ENCODE peak calls at places on chromosome 11, in nine cellular contexts. One of them, this sample, is unnamed.
A peak's percentile ranks its signal among the peaks of the same experiment; 100 is the strongest.

GRCh38 chr11:129804012-129804411 is 11.6 kb upstream of the TMEM45B start:
- DNase-seq in tibial nerve: no peak
- DNase-seq in heart left ventricle: no peak
- DNase-seq in nephron progenitor cell: no peak
- DNase-seq in MM.1S: no peak
- DNase-seq in testis: no peak
- DNase-seq in cardiac fibroblast: no peak
- DNase-seq in colonic mucosa: no peak
- DNase-seq in brain microvascular endothelial cell: no peak
- DNase-seq in this sample: no peak

GRCh38 chr11:102139081-102139498 is 28.8 kb downstream of the YAP1 start:
- DNase-seq in tibial nerve: no peak
- DNase-seq in heart left ventricle: no peak
- DNase-seq in nephron progenitor cell: no peak
- DNase-seq in MM.1S: no peak
- DNase-seq in testis: no peak
- DNase-seq in cardiac fibroblast: peak; percentile 88
- DNase-seq in colonic mucosa: no peak
- DNase-seq in brain microvascular endothelial cell: peak; percentile 74
- DNase-seq in this sample: no peak

GRCh38 chr11:104164028-104164520 is at the start of gene PDGFD:
- DNase-seq in tibial nerve: peak; percentile 21
- DNase-seq in heart left ventricle: peak; percentile 77
- DNase-seq in nephron progenitor cell: peak; percentile 85
- DNase-seq in MM.1S: peak; percentile 75
- DNase-seq in testis: peak; percentile 70
- DNase-seq in cardiac fibroblast: peak; percentile 64
- DNase-seq in colonic mucosa: peak; percentile 34
- DNase-seq in brain microvascular endothelial cell: peak; percentile 41
- DNase-seq in this sample: peak; percentile 46

GRCh38 chr11:27933992-27934829 is 173.7 kb downstream of the KIF18A start:
- DNase-seq in tibial nerve: no peak
- DNase-seq in heart left ventricle: no peak
- DNase-seq in nephron progenitor cell: peak; percentile 4
- DNase-seq in MM.1S: no peak
- DNase-seq in testis: no peak
- DNase-seq in cardiac fibroblast: peak; percentile 90
- DNase-seq in colonic mucosa: no peak
- DNase-seq in brain microvascular endothelial cell: peak; percentile 91
- DNase-seq in this sample: no peak

GRCh38 chr11:25211635-25212251 is 714.9 kb downstream of the LUZP2 start:
- DNase-seq in tibial nerve: no peak
- DNase-seq in heart left ventricle: no peak
- DNase-seq in nephron progenitor cell: no peak
- DNase-seq in MM.1S: no peak
- DNase-seq in testis: no peak
- DNase-seq in cardiac fibroblast: no peak
- DNase-seq in colonic mucosa: no peak
- DNase-seq in brain microvascular endothelial cell: no peak
- DNase-seq in this sample: no peak

GRCh38 chr11:46338988-46339666 is 8.1 kb upstream of the DGKZ start:
- DNase-seq in tibial nerve: no peak
- DNase-seq in heart left ventricle: no peak
- DNase-seq in nephron progenitor cell: peak; percentile 50
- DNase-seq in MM.1S: no peak
- DNase-seq in testis: no peak
- DNase-seq in cardiac fibroblast: no peak
- DNase-seq in colonic mucosa: no peak
- DNase-seq in brain microvascular endothelial cell: no peak
- DNase-seq in this sample: no peak

GRCh38 chr11:113237261-113237660 is 77.1 kb upstream of the TTC12 start:
- DNase-seq in tibial nerve: no peak
- DNase-seq in heart left ventricle: no peak
- DNase-seq in nephron progenitor cell: no peak
- DNase-seq in MM.1S: no peak
- DNase-seq in testis: no peak
- DNase-seq in cardiac fibroblast: no peak
- DNase-seq in colonic mucosa: no peak
- DNase-seq in brain microvascular endothelial cell: no peak
- DNase-seq in this sample: no peak

GRCh38 chr11:86473991-86474833 is 99.5 kb downstream of the CCDC81 start:
- DNase-seq in tibial nerve: no peak
- DNase-seq in heart left ventricle: peak; percentile 72
- DNase-seq in nephron progenitor cell: no peak
- DNase-seq in MM.1S: no peak
- DNase-seq in testis: no peak
- DNase-seq in cardiac fibroblast: peak; percentile 43
- DNase-seq in colonic mucosa: no peak
- DNase-seq in brain microvascular endothelial cell: no peak
- DNase-seq in this sample: no peak

GRCh38 chr11:10351768-10352641 is 47.1 kb downstream of the ADM start:
- DNase-seq in tibial nerve: no peak
- DNase-seq in heart left ventricle: peak; percentile 58
- DNase-seq in nephron progenitor cell: no peak
- DNase-seq in MM.1S: no peak
- DNase-seq in testis: no peak
- DNase-seq in cardiac fibroblast: peak; percentile 97
- DNase-seq in colonic mucosa: peak; percentile 57
- DNase-seq in brain microvascular endothelial cell: peak; percentile 91
- DNase-seq in this sample: no peak

GRCh38 chr11:128874406-128874805 is 7.3 kb upstream of the KCNJ1 start:
- DNase-seq in tibial nerve: no peak
- DNase-seq in heart left ventricle: no peak
- DNase-seq in nephron progenitor cell: no peak
- DNase-seq in MM.1S: no peak
- DNase-seq in testis: no peak
- DNase-seq in cardiac fibroblast: peak; percentile 35
- DNase-seq in colonic mucosa: no peak
- DNase-seq in brain microvascular endothelial cell: no peak
- DNase-seq in this sample: no peak

GRCh38 chr11:102226702-102227101 is 90.6 kb upstream of the BIRC3 start:
- DNase-seq in tibial nerve: no peak
- DNase-seq in heart left ventricle: no peak
- DNase-seq in nephron progenitor cell: no peak
- DNase-seq in MM.1S: no peak
- DNase-seq in testis: no peak
- DNase-seq in cardiac fibroblast: peak; percentile 77
- DNase-seq in colonic mucosa: no peak
- DNase-seq in brain microvascular endothelial cell: peak; percentile 83
- DNase-seq in this sample: no peak

GRCh38 chr11:37115963-37116362 is 517.9 kb upstream of the RAG2 start:
- DNase-seq in tibial nerve: no peak
- DNase-seq in heart left ventricle: no peak
- DNase-seq in nephron progenitor cell: no peak
- DNase-seq in MM.1S: peak; percentile 7
- DNase-seq in testis: no peak
- DNase-seq in cardiac fibroblast: no peak
- DNase-seq in colonic mucosa: no peak
- DNase-seq in brain microvascular endothelial cell: no peak
- DNase-seq in this sample: no peak

GRCh38 chr11:20161923-20162322 is 1.6 kb upstream of the DBX1 start:
- DNase-seq in tibial nerve: no peak
- DNase-seq in heart left ventricle: no peak
- DNase-seq in nephron progenitor cell: no peak
- DNase-seq in MM.1S: no peak
- DNase-seq in testis: no peak
- DNase-seq in cardiac fibroblast: no peak
- DNase-seq in colonic mucosa: no peak
- DNase-seq in brain microvascular endothelial cell: no peak
- DNase-seq in this sample: no peak

GRCh38 chr11:129930306-129930705 is 34.9 kb upstream of the NFRKB start:
- DNase-seq in tibial nerve: no peak
- DNase-seq in heart left ventricle: no peak
- DNase-seq in nephron progenitor cell: no peak
- DNase-seq in MM.1S: no peak
- DNase-seq in testis: no peak
- DNase-seq in cardiac fibroblast: no peak
- DNase-seq in colonic mucosa: no peak
- DNase-seq in brain microvascular endothelial cell: peak; percentile 11
- DNase-seq in this sample: no peak

GRCh38 chr11:47378011-47378835 is at the start of gene SPI1:
- DNase-seq in tibial nerve: no peak
- DNase-seq in heart left ventricle: peak; percentile 83
- DNase-seq in nephron progenitor cell: peak; percentile 46
- DNase-seq in MM.1S: peak; percentile 19
- DNase-seq in testis: peak; percentile 47
- DNase-seq in cardiac fibroblast: no peak
- DNase-seq in colonic mucosa: peak; percentile 49
- DNase-seq in brain microvascular endothelial cell: no peak
- DNase-seq in this sample: peak; percentile 44

GRCh38 chr11:72581067-72581466 is 93.2 kb downstream of the PDE2A start:
- DNase-seq in tibial nerve: no peak
- DNase-seq in heart left ventricle: peak; percentile 14
- DNase-seq in nephron progenitor cell: no peak
- DNase-seq in MM.1S: no peak
- DNase-seq in testis: no peak
- DNase-seq in cardiac fibroblast: no peak
- DNase-seq in colonic mucosa: no peak
- DNase-seq in brain microvascular endothelial cell: no peak
- DNase-seq in this sample: no peak

GRCh38 chr11:20640401-20640800 is 29.0 kb upstream of the NELL1 start:
- DNase-seq in tibial nerve: no peak
- DNase-seq in heart left ventricle: no peak
- DNase-seq in nephron progenitor cell: no peak
- DNase-seq in MM.1S: no peak
- DNase-seq in testis: no peak
- DNase-seq in cardiac fibroblast: no peak
- DNase-seq in colonic mucosa: no peak
- DNase-seq in brain microvascular endothelial cell: no peak
- DNase-seq in this sample: no peak

GRCh38 chr11:108530426-108530825 is 32.2 kb upstream of the POGLUT3 start:
- DNase-seq in tibial nerve: no peak
- DNase-seq in heart left ventricle: no peak
- DNase-seq in nephron progenitor cell: no peak
- DNase-seq in MM.1S: no peak
- DNase-seq in testis: no peak
- DNase-seq in cardiac fibroblast: no peak
- DNase-seq in colonic mucosa: no peak
- DNase-seq in brain microvascular endothelial cell: no peak
- DNase-seq in this sample: no peak

GRCh38 chr11:72703281-72704008 is 29.2 kb upstream of the PDE2A start:
- DNase-seq in tibial nerve: peak; percentile 74
- DNase-seq in heart left ventricle: peak; percentile 84
- DNase-seq in nephron progenitor cell: peak; percentile 65
- DNase-seq in MM.1S: no peak
- DNase-seq in testis: peak; percentile 79
- DNase-seq in cardiac fibroblast: peak; percentile 57
- DNase-seq in colonic mucosa: peak; percentile 36
- DNase-seq in brain microvascular endothelial cell: peak; percentile 43
- DNase-seq in this sample: no peak

GRCh38 chr11:67271548-67272284 is 5.4 kb downstream of the GRK2 start:
- DNase-seq in tibial nerve: peak; percentile 15
- DNase-seq in heart left ventricle: peak; percentile 73
- DNase-seq in nephron progenitor cell: no peak
- DNase-seq in MM.1S: no peak
- DNase-seq in testis: no peak
- DNase-seq in cardiac fibroblast: no peak
- DNase-seq in colonic mucosa: no peak
- DNase-seq in brain microvascular endothelial cell: no peak
- DNase-seq in this sample: peak; percentile 90

GRCh38 chr11:69129053-69129452 is 26.7 kb upstream of the SMIM38 start:
- DNase-seq in tibial nerve: no peak
- DNase-seq in heart left ventricle: no peak
- DNase-seq in nephron progenitor cell: no peak
- DNase-seq in MM.1S: no peak
- DNase-seq in testis: no peak
- DNase-seq in cardiac fibroblast: no peak
- DNase-seq in colonic mucosa: no peak
- DNase-seq in brain microvascular endothelial cell: no peak
- DNase-seq in this sample: no peak

GRCh38 chr11:13939952-13940610 is 22.4 kb upstream of the SPON1 start:
- DNase-seq in tibial nerve: no peak
- DNase-seq in heart left ventricle: no peak
- DNase-seq in nephron progenitor cell: peak; percentile 55
- DNase-seq in MM.1S: no peak
- DNase-seq in testis: no peak
- DNase-seq in cardiac fibroblast: no peak
- DNase-seq in colonic mucosa: no peak
- DNase-seq in brain microvascular endothelial cell: no peak
- DNase-seq in this sample: no peak

GRCh38 chr11:61148016-61148640 is 13.1 kb downstream of the VPS37C start:
- DNase-seq in tibial nerve: no peak
- DNase-seq in heart left ventricle: peak; percentile 16
- DNase-seq in nephron progenitor cell: no peak
- DNase-seq in MM.1S: no peak
- DNase-seq in testis: no peak
- DNase-seq in cardiac fibroblast: no peak
- DNase-seq in colonic mucosa: no peak
- DNase-seq in brain microvascular endothelial cell: no peak
- DNase-seq in this sample: no peak

GRCh38 chr11:1226226-1226961 is 3.5 kb downstream of the MUC5B start:
- DNase-seq in tibial nerve: no peak
- DNase-seq in heart left ventricle: peak; percentile 60
- DNase-seq in nephron progenitor cell: peak; percentile 38
- DNase-seq in MM.1S: no peak
- DNase-seq in testis: no peak
- DNase-seq in cardiac fibroblast: no peak
- DNase-seq in colonic mucosa: peak; percentile 23
- DNase-seq in brain microvascular endothelial cell: no peak
- DNase-seq in this sample: no peak
- TF ChIP-seq CTCF in tibial nerve: no peak
- TF ChIP-seq CTCF in heart left ventricle: no peak
- TF ChIP-seq CTCF in nephron progenitor cell: no peak
- TF ChIP-seq CTCF in MM.1S: peak; percentile 13
- TF ChIP-seq CTCF in testis: no peak
- TF ChIP-seq CTCF in cardiac fibroblast: no peak
- TF ChIP-seq CTCF in colonic mucosa: no peak
- TF ChIP-seq CTCF in brain microvascular endothelial cell: no peak
- TF ChIP-seq CTCF in this sample: no peak

GRCh38 chr11:5204787-5205186 is 4.3 kb upstream of the OR51V1 start:
- DNase-seq in tibial nerve: no peak
- DNase-seq in heart left ventricle: no peak
- DNase-seq in nephron progenitor cell: no peak
- DNase-seq in MM.1S: peak; percentile 76
- DNase-seq in testis: no peak
- DNase-seq in cardiac fibroblast: peak; percentile 84
- DNase-seq in colonic mucosa: no peak
- DNase-seq in brain microvascular endothelial cell: peak; percentile 69
- DNase-seq in this sample: no peak
- TF ChIP-seq CTCF in tibial nerve: no peak
- TF ChIP-seq CTCF in heart left ventricle: peak; percentile 29
- TF ChIP-seq CTCF in nephron progenitor cell: peak; percentile 60
- TF ChIP-seq CTCF in MM.1S: peak; percentile 67
- TF ChIP-seq CTCF in testis: no peak
- TF ChIP-seq CTCF in cardiac fibroblast: peak; percentile 58
- TF ChIP-seq CTCF in colonic mucosa: no peak
- TF ChIP-seq CTCF in brain microvascular endothelial cell: peak; percentile 62
- TF ChIP-seq CTCF in this sample: peak; percentile 23

GRCh38 chr11:133243832-133244231 is 288.5 kb downstream of the OPCML start:
- DNase-seq in tibial nerve: no peak
- DNase-seq in heart left ventricle: no peak
- DNase-seq in nephron progenitor cell: no peak
- DNase-seq in MM.1S: no peak
- DNase-seq in testis: no peak
- DNase-seq in cardiac fibroblast: no peak
- DNase-seq in colonic mucosa: no peak
- DNase-seq in brain microvascular endothelial cell: no peak
- DNase-seq in this sample: no peak
- TF ChIP-seq CTCF in tibial nerve: no peak
- TF ChIP-seq CTCF in heart left ventricle: no peak
- TF ChIP-seq CTCF in nephron progenitor cell: peak; percentile 11
- TF ChIP-seq CTCF in MM.1S: no peak
- TF ChIP-seq CTCF in testis: no peak
- TF ChIP-seq CTCF in cardiac fibroblast: no peak
- TF ChIP-seq CTCF in colonic mucosa: no peak
- TF ChIP-seq CTCF in brain microvascular endothelial cell: no peak
- TF ChIP-seq CTCF in this sample: no peak

GRCh38 chr11:34356130-34356529 is 1.7 kb downstream of the ABTB2 start:
- DNase-seq in tibial nerve: no peak
- DNase-seq in heart left ventricle: no peak
- DNase-seq in nephron progenitor cell: no peak
- DNase-seq in MM.1S: no peak
- DNase-seq in testis: no peak
- DNase-seq in cardiac fibroblast: no peak
- DNase-seq in colonic mucosa: no peak
- DNase-seq in brain microvascular endothelial cell: no peak
- DNase-seq in this sample: no peak
- TF ChIP-seq CTCF in tibial nerve: no peak
- TF ChIP-seq CTCF in heart left ventricle: no peak
- TF ChIP-seq CTCF in nephron progenitor cell: no peak
- TF ChIP-seq CTCF in MM.1S: no peak
- TF ChIP-seq CTCF in testis: no peak
- TF ChIP-seq CTCF in cardiac fibroblast: no peak
- TF ChIP-seq CTCF in colonic mucosa: no peak
- TF ChIP-seq CTCF in brain microvascular endothelial cell: peak; percentile 29
- TF ChIP-seq CTCF in this sample: no peak

This sample was measured in activated CD8-positive, alpha-beta T cell treated with anti-CD3 and anti-CD28 coated beads for 36 hours.